ENCODE peak calls at places on chromosome 3, in ten cellular contexts. O is A549, L is suprapubic skin, R is Peyer's patch, U is kidney, S is heart right ventricle, Q is psoas muscle, D is SK-N-SH, V is OCI-LY7, T is H9. M is an unnamed sample. For H3K4me1, the result is how much of the 10 kb centered on the place peaks cover.

GRCh38 chr3:126378341-126378751 is 16.4 kb upstream of the CFAP100 start:
- DNase-seq in O (no peak), L (no peak), R (peak), U (peak), S (no peak), Q (peak), D (no peak), V (no peak), T (no peak), M (no peak)

GRCh38 chr3:128559486-128560225 is 66.7 kb upstream of the GATA2 start:
- DNase-seq in O (peak), L (no peak), R (peak), U (no peak), S (no peak), Q (no peak), D (no peak), V (no peak), T (no peak), M (no peak)

GRCh38 chr3:9398715-9399708 is 1.6 kb downstream of the SETD5 start:
- DNase-seq in O (peak), L (no peak), R (no peak), U (no peak), S (no peak), Q (no peak), D (no peak), V (peak), T (peak), M (peak)

GRCh38 chr3:40855871-40856270 is 331.1 kb downstream of the ZNF621 start:
- DNase-seq in O (no peak), L (no peak), R (no peak), U (no peak), S (no peak), Q (no peak), D (no peak), V (no peak), T (no peak), M (no peak)

GRCh38 chr3:14434105-14434504 is 31.7 kb downstream of the SLC6A6 start:
- DNase-seq in O (no peak), L (no peak), R (no peak), U (no peak), S (no peak), Q (peak), D (no peak), V (no peak), T (no peak), M (no peak)

GRCh38 chr3:50340404-50341329 is at the start of gene RASSF1:
- DNase-seq in O (no peak), L (peak), R (peak), U (peak), S (peak), Q (peak), D (no peak), V (peak), T (peak), M (no peak)

GRCh38 chr3:157360044-157360443 is 76.6 kb upstream of the PTX3 start:
- DNase-seq in O (peak), L (no peak), R (no peak), U (no peak), S (no peak), Q (no peak), D (no peak), V (no peak), T (no peak), M (no peak)

GRCh38 chr3:127738192-127738840 is 65.6 kb downstream of the ABTB1 start:
- DNase-seq in O (peak), L (no peak), R (peak), U (peak), S (no peak), Q (no peak), D (no peak), V (no peak), T (no peak), M (no peak)

GRCh38 chr3:152942366-152942765 is 107.4 kb downstream of the P2RY1 start:
- DNase-seq in O (no peak), L (no peak), R (no peak), U (no peak), S (no peak), Q (no peak), D (no peak), V (no peak), T (no peak), M (no peak)

GRCh38 chr3:54915976-54916375 is 11.9 kb downstream of the LRTM1 start:
- DNase-seq in O (no peak), L (no peak), R (no peak), U (no peak), S (no peak), Q (no peak), D (no peak), V (no peak), T (no peak), M (no peak)

GRCh38 chr3:124266517-124266916 is 274.6 kb upstream of the ROPN1 start:
- DNase-seq in O (peak), L (no peak), R (no peak), U (peak), S (no peak), Q (no peak), D (peak), V (no peak), T (no peak), M (peak)

GRCh38 chr3:82643948-82644347 is 882.5 kb upstream of the GBE1 start:
- DNase-seq in O (peak), L (no peak), R (no peak), U (no peak), S (no peak), Q (no peak), D (peak), V (peak), T (peak), M (peak)

GRCh38 chr3:52190294-52190841 is 7.6 kb upstream of the ALAS1 start:
- DNase-seq in O (no peak), L (no peak), R (no peak), U (peak), S (peak), Q (peak), D (no peak), V (no peak), T (no peak), M (peak)

GRCh38 chr3:126442099-126442848 is 33.4 kb downstream of the ZXDC start:
- DNase-seq in O (no peak), L (no peak), R (peak), U (no peak), S (peak), Q (peak), D (no peak), V (no peak), T (no peak), M (no peak)

GRCh38 chr3:132344666-132345280 is 27.6 kb downstream of the ACP3 start:
- DNase-seq in O (no peak), L (no peak), R (no peak), U (no peak), S (no peak), Q (no peak), D (no peak), V (no peak), T (no peak), M (no peak)

GRCh38 chr3:14256561-14257342 is 78.1 kb downstream of the LSM3 start:
- DNase-seq in O (no peak), L (no peak), R (peak), U (peak), S (no peak), Q (peak), D (no peak), V (peak), T (peak), M (no peak)

GRCh38 chr3:101036213-101036618 is 43.0 kb upstream of the ABI3BP start:
- DNase-seq in O (peak), L (no peak), R (no peak), U (peak), S (no peak), Q (no peak), D (no peak), V (no peak), T (peak), M (peak)

GRCh38 chr3:167780214-167780613 is 44.7 kb downstream of the SERPINI1 start:
- DNase-seq in O (no peak), L (no peak), R (no peak), U (no peak), S (no peak), Q (no peak), D (no peak), V (no peak), T (no peak), M (no peak)

GRCh38 chr3:149442845-149443544 is 31.5 kb upstream of the TM4SF4 start:
- DNase-seq in O (no peak), L (no peak), R (no peak), U (no peak), S (no peak), Q (no peak), D (no peak), V (no peak), T (no peak), M (no peak)

GRCh38 chr3:33128706-33129105 is 14.9 kb downstream of the CRTAP start:
- DNase-seq in O (no peak), L (no peak), R (no peak), U (no peak), S (no peak), Q (no peak), D (no peak), V (no peak), T (no peak), M (no peak)

GRCh38 chr3:197606468-197606867 is 50.7 kb upstream of the BDH1 start:
- DNase-seq in O (no peak), L (no peak), R (no peak), U (no peak), S (no peak), Q (no peak), D (no peak), V (no peak), T (no peak), M (no peak)

GRCh38 chr3:126343675-126344074 is 13.5 kb downstream of the KLF15 start:
- DNase-seq in O (no peak), L (peak), R (peak), U (peak), S (no peak), Q (peak), D (no peak), V (no peak), T (no peak), M (no peak)

GRCh38 chr3:177599331-177599730 is 402.0 kb upstream of the TBL1XR1 start:
- DNase-seq in O (no peak), L (no peak), R (no peak), U (no peak), S (no peak), Q (no peak), D (no peak), V (no peak), T (no peak), M (no peak)

GRCh38 chr3:116614795-116615362 is 94.7 kb upstream of the TUSC7 start:
- DNase-seq in O (no peak), L (no peak), R (no peak), U (no peak), S (no peak), Q (no peak), D (peak), V (peak), T (no peak), M (peak)

GRCh38 chr3:141291610-141292345 is 60.2 kb downstream of the PXYLP1 start:
- DNase-seq in O (no peak), L (no peak), R (no peak), U (no peak), S (no peak), Q (no peak), D (no peak), V (no peak), T (no peak), M (no peak)

GRCh38 chr3:53715815-53716483 is 130.3 kb downstream of the CHDH start:
- DNase-seq in O (no peak), L (peak), R (no peak), U (no peak), S (no peak), Q (no peak), D (no peak), V (no peak), T (no peak), M (no peak)

GRCh38 chr3:50201573-50202315 is 3.3 kb upstream of the SLC38A3 start:
- DNase-seq in O (no peak), L (no peak), R (peak), U (no peak), S (no peak), Q (no peak), D (no peak), V (no peak), T (no peak), M (peak)

GRCh38 chr3:32297366-32297765 is 58.9 kb downstream of the CMTM8 start:
- DNase-seq in O (no peak), L (no peak), R (no peak), U (no peak), S (no peak), Q (no peak), D (no peak), V (no peak), T (no peak), M (no peak)

GRCh38 chr3:120420855-120421570 is 29.8 kb downstream of the FSTL1 start:
- DNase-seq in O (no peak), L (no peak), R (no peak), U (no peak), S (no peak), Q (no peak), D (no peak), V (no peak), T (no peak), M (no peak)

GRCh38 chr3:184110316-184110725 is 13.5 kb downstream of the HTR3E start:
- DNase-seq in O (peak), L (no peak), R (no peak), U (no peak), S (no peak), Q (no peak), D (no peak), V (no peak), T (peak), M (peak)

GRCh38 chr3:30894521-30895289 is at the start of gene GADL1:
- DNase-seq in O (peak), L (no peak), R (peak), U (peak), S (peak), Q (peak), D (peak), V (no peak), T (peak), M (no peak)

GRCh38 chr3:126179825-126180476 is 435 bp downstream of the ALDH1L1 start:
- DNase-seq in O (no peak), L (no peak), R (no peak), U (peak), S (peak), Q (peak), D (peak), V (no peak), T (peak), M (no peak)

GRCh38 chr3:16466822-16467221 is 46.7 kb downstream of the RFTN1 start:
- DNase-seq in O (no peak), L (no peak), R (no peak), U (no peak), S (no peak), Q (no peak), D (no peak), V (no peak), T (no peak), M (no peak)

GRCh38 chr3:16471897-16472296 is 41.6 kb downstream of the RFTN1 start:
- DNase-seq in O (no peak), L (no peak), R (no peak), U (no peak), S (no peak), Q (no peak), D (no peak), V (no peak), T (no peak), M (no peak)

GRCh38 chr3:16470590-16470989 is 42.9 kb downstream of the RFTN1 start:
- DNase-seq in O (no peak), L (no peak), R (no peak), U (no peak), S (no peak), Q (no peak), D (no peak), V (no peak), T (no peak), M (no peak)

GRCh38 chr3:16467368-16467767 is 46.1 kb downstream of the RFTN1 start:
- DNase-seq in O (no peak), L (no peak), R (no peak), U (no peak), S (no peak), Q (no peak), D (no peak), V (no peak), T (no peak), M (no peak)

DNA sequence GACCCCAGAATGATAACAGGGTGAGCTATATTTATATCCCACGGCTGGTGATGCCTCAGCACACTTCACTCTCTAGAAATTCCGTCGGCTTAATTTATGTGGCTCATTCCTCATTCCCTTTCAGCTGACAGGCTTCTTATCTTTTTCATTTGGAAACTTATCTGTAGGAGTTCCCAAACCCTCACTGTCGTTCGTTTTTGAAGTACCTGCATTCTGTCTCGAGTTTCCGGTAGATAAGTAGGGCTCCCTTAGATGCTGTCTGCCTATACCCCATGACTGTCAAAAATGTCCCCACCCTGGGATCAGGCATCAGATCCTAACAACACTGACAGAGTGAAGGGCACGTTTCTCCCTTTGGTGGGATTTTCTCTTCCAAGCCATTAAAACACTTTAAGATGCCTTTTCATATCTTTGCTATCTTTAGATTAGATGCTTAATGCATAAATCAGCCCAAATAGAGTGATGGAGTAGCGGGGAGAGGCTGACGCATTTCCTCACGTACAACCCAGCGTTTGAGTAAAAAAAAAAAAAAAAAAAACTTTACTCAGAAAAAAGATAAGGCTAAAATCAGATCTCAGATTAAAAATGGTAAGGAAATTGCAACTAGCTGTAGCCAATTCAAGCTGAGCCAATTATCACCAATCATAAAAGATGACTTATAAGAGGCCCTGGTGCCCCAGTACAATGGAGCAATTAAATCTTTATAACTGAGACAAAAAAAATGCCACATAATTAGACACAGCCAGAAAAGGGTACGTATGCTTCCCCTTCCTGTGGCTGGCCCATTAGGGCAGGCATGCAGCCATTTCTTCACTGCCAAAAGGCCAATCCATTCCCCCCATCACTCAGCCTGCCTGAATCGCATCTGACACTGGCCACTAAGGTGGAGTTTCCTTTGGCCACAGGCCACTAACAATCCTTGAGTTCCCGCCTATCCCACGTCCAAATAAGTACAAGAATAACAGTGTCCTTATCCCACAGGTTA is 45.1 kb downstream of the RFTN1 start:
- DNase-seq in O (no peak), L (no peak), R (no peak), U (no peak), S (no peak), Q (no peak), D (peak), V (no peak), T (no peak), M (no peak)
- H3K27ac ChIP-seq in O (no peak), L (no peak), R (no peak), U (no peak), S (peak), Q (no peak), D (peak), V (peak), T (no peak), M (no peak)

DNA sequence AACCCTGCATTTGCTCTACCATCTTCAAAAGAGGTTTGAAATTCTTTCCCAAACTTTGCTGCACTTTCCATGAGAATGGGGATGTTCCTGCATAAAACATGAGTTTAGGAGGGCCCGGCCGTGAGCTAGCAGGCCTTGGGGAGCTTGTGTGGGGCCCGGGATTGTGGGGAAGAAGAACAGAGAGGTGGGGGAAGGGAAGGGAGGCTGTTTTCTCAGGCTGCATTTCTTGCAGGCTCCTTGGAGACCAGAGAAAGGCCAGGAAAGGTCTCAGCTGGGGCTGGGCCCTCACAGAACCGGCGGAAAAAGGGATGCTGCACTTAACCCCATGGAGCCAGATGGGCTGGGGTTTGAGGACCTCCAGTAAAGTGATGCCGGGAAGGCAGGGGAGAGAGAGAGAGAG is 40.8 kb downstream of the SEMA5B start:
- DNase-seq in O (no peak), L (no peak), R (no peak), U (no peak), S (no peak), Q (no peak), D (no peak), V (no peak), T (peak), M (no peak)
- H3K4me1 ChIP-seq in O (under half), L (under half), R (under half), U (under half), S (under half), Q (under half), D (under half), V (under half), T (under half), M (under half)

DNA sequence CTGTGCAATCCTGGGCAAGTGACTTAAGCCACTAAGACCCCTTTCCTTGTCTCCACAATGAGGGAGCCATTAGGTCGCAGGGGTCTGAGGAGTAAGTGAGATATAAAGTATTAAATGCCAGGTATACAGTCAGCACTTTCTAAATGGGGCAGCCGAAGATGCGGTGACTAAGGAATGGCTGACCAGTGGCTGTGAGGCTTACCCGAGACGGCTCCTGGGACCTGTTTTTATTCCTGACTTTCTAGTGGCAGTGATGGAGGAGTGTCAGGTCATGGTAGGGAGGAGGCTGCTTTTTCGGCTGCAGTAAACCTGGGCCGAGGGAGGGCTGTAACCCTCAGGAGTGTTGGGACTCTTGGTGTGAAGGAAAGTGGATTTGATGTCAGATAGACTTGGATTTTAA is 52.3 kb downstream of the TRAK1 start:
- DNase-seq in O (no peak), L (no peak), R (no peak), U (no peak), S (no peak), Q (peak), D (no peak), V (no peak), T (no peak), M (no peak)
- H3K27ac ChIP-seq in O (no peak), L (no peak), R (no peak), U (no peak), S (no peak), Q (peak), D (peak), V (no peak), T (no peak), M (no peak)

GRCh38 chr3:98583766-98584165 is 9.6 kb downstream of the CPOX start:
- DNase-seq in O (no peak), L (no peak), R (no peak), U (no peak), S (no peak), Q (no peak), D (no peak), V (no peak), T (no peak), M (no peak)

GRCh38 chr3:98589331-98589870 is 4.0 kb downstream of the CPOX start:
- DNase-seq in O (no peak), L (no peak), R (no peak), U (no peak), S (no peak), Q (no peak), D (no peak), V (no peak), T (no peak), M (no peak)

GRCh38 chr3:98592345-98592935 is 971 bp downstream of the CPOX start:
- DNase-seq in O (no peak), L (no peak), R (no peak), U (no peak), S (no peak), Q (no peak), D (peak), V (no peak), T (no peak), M (no peak)

GRCh38 chr3:98584563-98584962 is 8.8 kb downstream of the CPOX start:
- DNase-seq in O (no peak), L (no peak), R (no peak), U (no peak), S (no peak), Q (no peak), D (no peak), V (no peak), T (no peak), M (no peak)

GRCh38 chr3:98587654-98588532 is 5.5 kb downstream of the CPOX start:
- DNase-seq in O (no peak), L (no peak), R (no peak), U (no peak), S (no peak), Q (no peak), D (no peak), V (no peak), T (no peak), M (no peak)
- H3K4me1 ChIP-seq in O (under half), L (under half), R (under half), U (under half), S (under half), Q (under half), D (under half), V (under half), T (under half), M (under half)

DNA sequence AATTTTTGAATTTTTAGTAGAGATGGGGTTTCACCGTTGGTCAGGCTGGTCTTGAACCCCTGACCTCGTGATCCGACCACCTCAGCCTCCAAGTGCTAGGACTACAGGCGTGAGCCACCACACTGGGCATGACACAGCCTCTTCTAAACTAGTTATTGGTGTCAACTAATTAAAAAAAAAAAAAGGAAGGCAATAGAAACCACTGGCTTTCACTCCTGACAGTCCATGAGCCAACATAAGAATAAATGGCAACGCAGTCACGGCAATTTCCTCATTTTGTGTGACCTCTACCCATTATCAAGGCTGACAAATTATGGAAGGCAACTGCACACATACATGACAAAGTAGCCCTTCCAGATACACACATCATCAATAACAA is 6.0 kb downstream of the ARHGEF3 start:
- DNase-seq in O (no peak), L (no peak), R (no peak), U (no peak), S (no peak), Q (no peak), D (no peak), V (no peak), T (no peak), M (no peak)
- H3K27ac ChIP-seq in O (no peak), L (peak), R (peak), U (peak), S (no peak), Q (peak), D (no peak), V (no peak), T (no peak), M (no peak)